ENCODE peak calls at places on chromosome 7, in six cellular contexts. P is OCI-LY7; C is upper lobe of right lung; N is CD8-positive, alpha-beta T cell; A is mammary epithelial cell; D is GM23338. X is an unnamed sample.

GRCh38 chr7:33053716-33054115 is 8.9 kb downstream of the NT5C3A start:
- DNase-seq in N (no peak), C (no peak), P (no peak), A (no peak), D (no peak), X (no peak)

GRCh38 chr7:45256775-45257174 is 99.2 kb downstream of the RAMP3 start:
- DNase-seq in D (no peak), A (no peak), P (no peak), C (no peak), N (no peak), X (no peak)

GRCh38 chr7:2036786-2037185 is 196.0 kb downstream of the MAD1L1 start:
- DNase-seq in N (no peak), P (no peak), D (no peak), C (peak), A (no peak), X (no peak)

GRCh38 chr7:12642539-12642938 is 44.9 kb upstream of the ARL4A start:
- DNase-seq in D (no peak), C (no peak), A (no peak), N (no peak), P (no peak), X (no peak)

GRCh38 chr7:76316984-76317781 is 14.7 kb downstream of the HSPB1 start:
- DNase-seq in A (no peak), N (no peak), C (no peak), P (no peak), D (peak), X (no peak)

GRCh38 chr7:108314049-108314448 is 142.2 kb downstream of the NRCAM start:
- DNase-seq in A (no peak), D (no peak), C (no peak), P (no peak), N (no peak), X (no peak)

GRCh38 chr7:107857541-107857912 is 33.5 kb upstream of the DLD start:
- DNase-seq in D (no peak), C (no peak), P (no peak), A (peak), N (no peak), X (peak)

GRCh38 chr7:105656922-105657521 is 75.7 kb upstream of the EFCAB10 start:
- DNase-seq in D (peak), P (peak), N (peak), A (no peak), C (no peak), X (no peak)

GRCh38 chr7:137003606-137004005 is 135.2 kb downstream of the CHRM2 start:
- DNase-seq in N (no peak), C (no peak), A (no peak), D (no peak), P (no peak), X (no peak)

GRCh38 chr7:140417456-140418155 is 13.7 kb downstream of the RAB19 start:
- DNase-seq in C (no peak), A (no peak), N (no peak), D (no peak), P (no peak), X (no peak)

GRCh38 chr7:56483861-56484550 is 367.8 kb upstream of the NUPR2 start:
- DNase-seq in C (no peak), D (no peak), A (no peak), P (no peak), N (no peak), X (no peak)

GRCh38 chr7:101395376-101395775 is 32.7 kb downstream of the COL26A1 start:
- DNase-seq in A (no peak), D (peak), N (no peak), C (no peak), P (no peak), X (no peak)

GRCh38 chr7:134690016-134690415 is 43.4 kb downstream of the BPGM start:
- DNase-seq in D (no peak), A (no peak), N (no peak), C (no peak), P (no peak), X (no peak)

GRCh38 chr7:46178685-46179084 is 257.6 kb upstream of the IGFBP3 start:
- DNase-seq in C (no peak), P (no peak), N (no peak), A (peak), D (no peak), X (peak)

GRCh38 chr7:96669812-96670211 is 39.8 kb downstream of the SEM1 start:
- DNase-seq in N (no peak), P (no peak), C (no peak), A (peak), D (no peak), X (peak)

GRCh38 chr7:156118246-156118645 is 306.0 kb upstream of the SHH start:
- DNase-seq in P (no peak), A (no peak), D (no peak), N (no peak), C (no peak), X (no peak)

GRCh38 chr7:85119934-85120333 is 66.9 kb downstream of the SEMA3D start:
- DNase-seq in P (no peak), D (no peak), C (no peak), N (no peak), A (no peak), X (no peak)

GRCh38 chr7:147023390-147023914 is 906.9 kb downstream of the CNTNAP2 start:
- DNase-seq in A (no peak), N (no peak), D (no peak), P (no peak), C (no peak), X (no peak)

GRCh38 chr7:39622609-39623311 is 612 bp upstream of the RALA start:
- DNase-seq in A (no peak), N (no peak), D (no peak), P (no peak), C (no peak), X (no peak)

GRCh38 chr7:123190109-123190831 is 9.5 kb downstream of the SLC13A1 start:
- DNase-seq in P (no peak), D (no peak), N (no peak), A (no peak), C (no peak), X (no peak)

GRCh38 chr7:116317907-116318306 is 107.6 kb downstream of the TES start:
- DNase-seq in D (no peak), A (no peak), P (no peak), N (no peak), C (no peak), X (no peak)

GRCh38 chr7:18778594-18778993 is 283.0 kb downstream of the HDAC9 start:
- DNase-seq in C (no peak), P (no peak), N (no peak), D (no peak), A (no peak), X (no peak)

GRCh38 chr7:55191926-55192692 is 173.0 kb upstream of the LANCL2 start:
- DNase-seq in N (no peak), D (peak), C (peak), A (no peak), P (no peak), X (no peak)

GRCh38 chr7:2821161-2821841 is 22.8 kb downstream of the GNA12 start:
- DNase-seq in C (no peak), P (peak), A (peak), D (peak), N (no peak), X (peak)

GRCh38 chr7:77855371-77856083 is 57.0 kb downstream of the PHTF2 start:
- DNase-seq in N (no peak), C (peak), P (no peak), A (no peak), D (no peak), X (no peak)

GRCh38 chr7:131027287-131027773 is 293.3 kb upstream of the KLF14 start:
- DNase-seq in A (peak), P (no peak), D (no peak), C (no peak), N (peak), X (peak)

GRCh38 chr7:111229951-111230350 is 139.0 kb downstream of the LRRN3 start:
- DNase-seq in D (no peak), C (no peak), P (no peak), N (no peak), A (no peak), X (no peak)

GRCh38 chr7:91112902-91113321 is 151.3 kb upstream of the FZD1 start:
- DNase-seq in P (no peak), C (no peak), A (no peak), N (no peak), D (no peak), X (no peak)

GRCh38 chr7:110852156-110852858 is 238.6 kb upstream of the LRRN3 start:
- DNase-seq in P (no peak), A (peak), D (no peak), C (no peak), N (no peak), X (peak)

GRCh38 chr7:64494912-64495461 is 67.9 kb downstream of the ZNF680 start:
- DNase-seq in D (peak), P (no peak), N (no peak), C (no peak), A (no peak), X (no peak)

GRCh38 chr7:39650676-39651075 is 27.3 kb downstream of the RALA start:
- DNase-seq in P (no peak), C (no peak), N (no peak), D (no peak), A (no peak), X (no peak)

GRCh38 chr7:301291-302053 is 11.5 kb downstream of the FOXL3 start:
- DNase-seq in C (peak), A (no peak), N (no peak), P (no peak), D (no peak), X (no peak)

GRCh38 chr7:52794621-52795020 is 240.8 kb upstream of the POM121L12 start:
- DNase-seq in P (no peak), A (no peak), D (no peak), N (no peak), C (no peak), X (no peak)

GRCh38 chr7:80611779-80612178 is 26.7 kb upstream of the CD36 start:
- DNase-seq in C (peak), D (no peak), A (peak), P (no peak), N (no peak), X (peak)

GRCh38 chr7:1313591-1313990 is 80.9 kb downstream of the UNCX start:
- DNase-seq in D (no peak), P (no peak), C (no peak), A (no peak), N (no peak), X (no peak)

GRCh38 chr7:71236488-71237179 is 104.7 kb downstream of the GALNT17 start:
- DNase-seq in A (no peak), C (no peak), P (no peak), D (peak), N (no peak), X (no peak)

GRCh38 chr7:135162382-135163001 is 8.0 kb downstream of the CYREN start:
- DNase-seq in N (no peak), D (no peak), P (peak), A (no peak), C (no peak), X (no peak)

GRCh38 chr7:128891942-128892269 is 18.6 kb downstream of the KCP start:
- DNase-seq in A (no peak), D (no peak), P (no peak), N (no peak), C (peak), X (no peak)

GRCh38 chr7:128893251-128894100 is 17.0 kb downstream of the KCP start:
- DNase-seq in A (peak), N (no peak), C (peak), D (no peak), P (no peak), X (peak)

GRCh38 chr7:128892521-128893250 is 17.8 kb downstream of the KCP start:
- DNase-seq in P (no peak), A (no peak), D (no peak), N (no peak), C (peak), X (no peak)

GRCh38 chr7:128890306-128891109 is 20.0 kb downstream of the KCP start:
- DNase-seq in A (no peak), N (no peak), D (peak), P (no peak), C (peak), X (no peak)

GRCh38 chr7:128891110-128891941 is 19.2 kb downstream of the KCP start:
- DNase-seq in D (peak), P (no peak), C (peak), A (no peak), N (no peak), X (no peak)
- H3K4me3 ChIP-seq in D (peak), P (no peak), C (peak), A (no peak), N (no peak), X (peak)

GRCh38 chr7:43647314-43647691 is 64.4 kb downstream of the STK17A start:
- DNase-seq in C (no peak), P (no peak), A (no peak), N (no peak), D (peak), X (no peak)
- H3K4me3 ChIP-seq in C (no peak), P (peak), A (no peak), N (peak), D (peak), X (no peak)

GRCh38 chr7:23272275-23272674 is 25.7 kb downstream of the GPNMB start:
- DNase-seq in A (no peak), N (no peak), D (no peak), P (no peak), C (no peak), X (no peak)
- H3K4me3 ChIP-seq in A (no peak), N (no peak), D (no peak), P (no peak), C (no peak), X (no peak)

GRCh38 chr7:29091722-29092121 is 54.6 kb downstream of the CPVL start:
- DNase-seq in D (peak), A (peak), P (no peak), N (no peak), C (no peak), X (no peak)
- H3K4me3 ChIP-seq in D (no peak), A (peak), P (no peak), N (no peak), C (peak), X (no peak)

GRCh38 chr7:8436965-8437364 is 3.6 kb downstream of the NXPH1 start:
- DNase-seq in D (peak), P (peak), N (no peak), C (peak), A (peak), X (peak)

GRCh38 chr7:8433477-8434289 is at the start of gene NXPH1:
- DNase-seq in A (no peak), D (peak), N (no peak), P (no peak), C (peak), X (no peak)

GRCh38 chr7:8434290-8435002 is 1.0 kb downstream of the NXPH1 start:
- DNase-seq in C (no peak), N (no peak), P (no peak), A (no peak), D (peak), X (no peak)

GRCh38 chr7:8435597-8436243 is 2.3 kb downstream of the NXPH1 start:
- DNase-seq in N (no peak), A (no peak), C (no peak), P (no peak), D (peak), X (no peak)

DNA sequence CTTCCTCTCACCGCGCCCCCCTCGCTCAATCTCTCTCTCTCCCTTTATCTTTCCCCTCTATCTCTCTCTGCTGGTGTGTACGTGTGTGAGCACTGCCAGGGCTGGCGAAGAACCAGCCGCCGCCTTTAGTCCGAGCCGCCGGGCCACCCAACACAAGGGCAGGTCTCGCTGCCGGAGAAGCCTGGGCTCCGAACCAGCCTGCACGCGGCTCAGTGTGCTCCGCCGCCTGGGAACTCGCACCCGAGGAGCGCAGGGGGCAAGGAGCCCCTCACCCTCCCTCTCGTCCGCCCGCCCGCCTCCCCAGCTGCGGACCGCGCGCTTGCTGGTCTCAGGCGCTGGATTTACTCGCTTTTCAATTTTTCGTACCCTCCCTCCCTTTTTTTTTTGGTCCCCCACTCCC is 1.7 kb downstream of the NXPH1 start:
- DNase-seq in N (no peak), C (no peak), P (no peak), A (no peak), D (peak), X (no peak)
- H3K4me3 ChIP-seq in N (no peak), C (no peak), P (no peak), A (no peak), D (peak), X (no peak)